ENCODE peak calls at places on chromosomes 6 and 20, in six cellular contexts. One of them, this sample, is unnamed.
A peak's percentile ranks its signal among the peaks of the same experiment; 100 is the strongest.

GRCh38 chr6:92827104-92827503 is 592.3 kb downstream of the EPHA7 start:
- DNase-seq in GM23338: no peak
- DNase-seq in GM06990: no peak
- DNase-seq in PC-9: no peak
- DNase-seq in tibial nerve: no peak
- DNase-seq in GM23248: no peak
- DNase-seq in this sample: no peak

GRCh38 chr6:41288025-41288777 is 1.7 kb upstream of the TREM1 start:
- DNase-seq in GM23248: peak; percentile 54
- DNase-seq in GM06990: no peak
- DNase-seq in PC-9: no peak
- DNase-seq in tibial nerve: no peak
- DNase-seq in GM23338: no peak
- DNase-seq in this sample: peak; percentile 91

GRCh38 chr6:56101141-56101553 is 146.2 kb downstream of the COL21A1 start:
- DNase-seq in GM23248: peak; percentile 93
- DNase-seq in GM06990: no peak
- DNase-seq in tibial nerve: no peak
- DNase-seq in PC-9: peak; percentile 89
- DNase-seq in GM23338: no peak
- DNase-seq in this sample: peak; percentile 98

GRCh38 chr20:43744121-43744520 is 17.3 kb upstream of the GTSF1L start:
- DNase-seq in tibial nerve: no peak
- DNase-seq in GM23248: peak; percentile 44
- DNase-seq in GM23338: no peak
- DNase-seq in PC-9: peak; percentile 59
- DNase-seq in GM06990: no peak
- DNase-seq in this sample: no peak

GRCh38 chr20:44328428-44328827 is 8.4 kb upstream of the R3HDML start:
- DNase-seq in GM06990: no peak
- DNase-seq in PC-9: no peak
- DNase-seq in tibial nerve: no peak
- DNase-seq in GM23248: no peak
- DNase-seq in GM23338: no peak
- DNase-seq in this sample: no peak

GRCh38 chr6:65638047-65638831 is 68.8 kb downstream of the EYS start:
- DNase-seq in GM06990: no peak
- DNase-seq in GM23248: no peak
- DNase-seq in PC-9: no peak
- DNase-seq in GM23338: peak; percentile 71
- DNase-seq in tibial nerve: no peak
- DNase-seq in this sample: no peak

GRCh38 chr20:36808317-36809257 is 35.0 kb upstream of the DSN1 start:
- DNase-seq in GM23338: peak; percentile 84
- DNase-seq in GM06990: peak; percentile 46
- DNase-seq in GM23248: peak; percentile 97
- DNase-seq in tibial nerve: peak; percentile 39
- DNase-seq in PC-9: peak; percentile 96
- DNase-seq in this sample: peak; percentile 89

GRCh38 chr6:17446713-17447112 is 53.3 kb downstream of the CAP2 start:
- DNase-seq in tibial nerve: no peak
- DNase-seq in GM23248: no peak
- DNase-seq in GM06990: no peak
- DNase-seq in PC-9: no peak
- DNase-seq in GM23338: peak; percentile 32
- DNase-seq in this sample: no peak

GRCh38 chr6:30689022-30689865 is 1.5 kb downstream of the NRM start:
- DNase-seq in GM06990: no peak
- DNase-seq in tibial nerve: no peak
- DNase-seq in PC-9: no peak
- DNase-seq in GM23248: no peak
- DNase-seq in GM23338: no peak
- DNase-seq in this sample: no peak

GRCh38 chr6:3623451-3624267 is 127.9 kb downstream of the PXDC1 start:
- DNase-seq in GM06990: no peak
- DNase-seq in tibial nerve: no peak
- DNase-seq in GM23338: peak; percentile 29
- DNase-seq in PC-9: no peak
- DNase-seq in GM23248: no peak
- DNase-seq in this sample: no peak

GRCh38 chr20:57156050-57156770 is 110.2 kb downstream of the BMP7 start:
- DNase-seq in GM23248: no peak
- DNase-seq in GM23338: no peak
- DNase-seq in tibial nerve: no peak
- DNase-seq in GM06990: no peak
- DNase-seq in PC-9: no peak
- DNase-seq in this sample: no peak

GRCh38 chr20:40920291-40920690 is 108.3 kb upstream of the TOP1 start:
- DNase-seq in GM23338: no peak
- DNase-seq in PC-9: no peak
- DNase-seq in GM06990: no peak
- DNase-seq in tibial nerve: no peak
- DNase-seq in GM23248: no peak
- DNase-seq in this sample: no peak

GRCh38 chr6:138007014-138007472 is 100.2 kb downstream of the PERP start:
- DNase-seq in GM23338: peak; percentile 85
- DNase-seq in GM06990: no peak
- DNase-seq in GM23248: peak; percentile 63
- DNase-seq in tibial nerve: no peak
- DNase-seq in PC-9: peak; percentile 45
- DNase-seq in this sample: peak; percentile 80

GRCh38 chr6:16576391-16577368 is 184.6 kb downstream of the ATXN1 start:
- DNase-seq in PC-9: no peak
- DNase-seq in GM23248: no peak
- DNase-seq in GM23338: no peak
- DNase-seq in tibial nerve: no peak
- DNase-seq in GM06990: peak; percentile 41
- DNase-seq in this sample: peak; percentile 39

GRCh38 chr6:155882527-155883333 is 427.1 kb upstream of the NOX3 start:
- DNase-seq in PC-9: no peak
- DNase-seq in GM23338: no peak
- DNase-seq in GM23248: peak; percentile 9
- DNase-seq in GM06990: peak; percentile 15
- DNase-seq in tibial nerve: no peak
- DNase-seq in this sample: peak; percentile 1

GRCh38 chr6:133241088-133241900 is at the start of gene EYA4:
- DNase-seq in PC-9: no peak
- DNase-seq in GM23338: peak; percentile 69
- DNase-seq in GM23248: peak; percentile 44
- DNase-seq in tibial nerve: no peak
- DNase-seq in GM06990: peak; percentile 15
- DNase-seq in this sample: peak; percentile 26

GRCh38 chr6:133243723-133244122 is 2.6 kb downstream of the EYA4 start:
- DNase-seq in tibial nerve: no peak
- DNase-seq in GM23338: no peak
- DNase-seq in PC-9: no peak
- DNase-seq in GM23248: no peak
- DNase-seq in GM06990: no peak
- DNase-seq in this sample: no peak

GRCh38 chr6:133241901-133242760 is 974 bp downstream of the EYA4 start:
- DNase-seq in GM23338: peak; percentile 49
- DNase-seq in GM06990: peak; percentile 27
- DNase-seq in GM23248: peak; percentile 19
- DNase-seq in tibial nerve: no peak
- DNase-seq in PC-9: no peak
- DNase-seq in this sample: peak; percentile 42

GRCh38 chr6:133242761-133243590 is 1.8 kb downstream of the EYA4 start:
- DNase-seq in GM06990: peak; percentile 10
- DNase-seq in PC-9: no peak
- DNase-seq in tibial nerve: no peak
- DNase-seq in GM23338: peak; percentile 45
- DNase-seq in GM23248: no peak
- DNase-seq in this sample: peak; percentile 44

DNA sequence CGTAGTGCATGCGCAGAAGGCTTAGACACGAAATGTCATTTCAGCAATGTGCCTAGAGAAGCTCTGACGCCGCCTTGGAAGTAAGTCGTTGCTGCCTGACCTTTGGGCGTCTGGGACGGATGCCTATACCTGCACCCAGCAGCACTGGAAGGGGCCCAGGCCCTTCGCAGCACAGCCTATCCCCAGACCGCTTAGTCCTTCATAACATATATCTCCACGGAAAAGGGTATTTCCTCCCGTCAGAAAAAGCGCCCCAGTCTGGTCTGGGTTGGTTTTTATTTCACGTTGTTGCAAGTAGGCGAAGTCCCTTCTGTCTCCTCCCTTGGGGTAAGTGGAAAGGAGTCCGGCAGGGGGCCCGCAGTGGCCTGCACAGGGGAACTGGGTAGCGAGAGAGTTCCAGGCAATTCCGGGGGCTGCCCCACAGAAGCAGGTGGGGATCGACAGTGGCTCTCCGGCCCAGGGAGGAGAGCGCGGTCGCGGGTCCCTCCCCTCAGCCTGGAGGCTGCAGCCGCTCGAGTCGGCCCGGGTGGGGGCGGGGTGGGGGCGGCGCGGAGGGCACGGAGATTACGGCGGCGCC is 558 bp upstream of the EYA4 start:
- DNase-seq in GM23248: no peak
- DNase-seq in PC-9: no peak
- DNase-seq in GM06990: no peak
- DNase-seq in GM23338: peak; percentile 61
- DNase-seq in tibial nerve: no peak
- DNase-seq in this sample: peak; percentile 53
- H3K27me3 ChIP-seq in GM23248: peaks cover 60% of the 10 kb centered on the region
- H3K27me3 ChIP-seq in PC-9: peaks cover 26% of the 10 kb centered on the region
- H3K27me3 ChIP-seq in GM06990: peaks cover 5% of the 10 kb centered on the region
- H3K27me3 ChIP-seq in GM23338: peaks cover 72% of the 10 kb centered on the region
- H3K27me3 ChIP-seq in tibial nerve: no peaks in the 10 kb centered on the region
- H3K27me3 ChIP-seq in this sample: no peaks in the 10 kb centered on the region

GRCh38 chr6:33028220-33028849 is 18.9 kb upstream of the HLA-DOA start:
- DNase-seq in GM23248: no peak
- DNase-seq in PC-9: no peak
- DNase-seq in GM23338: no peak
- DNase-seq in GM06990: no peak
- DNase-seq in tibial nerve: no peak
- DNase-seq in this sample: no peak
- H3K4me3 ChIP-seq in GM23248: no peak overlapping the region
- H3K4me3 ChIP-seq in PC-9: no peak overlapping the region
- H3K4me3 ChIP-seq in GM23338: no peak overlapping the region
- H3K4me3 ChIP-seq in GM06990: peak overlapping the region; percentile 11
- H3K4me3 ChIP-seq in tibial nerve: no peak overlapping the region
- H3K4me3 ChIP-seq in this sample: no peak overlapping the region

GRCh38 chr6:42689371-42689770 is 33.0 kb downstream of the PRPH2 start:
- DNase-seq in GM06990: no peak
- DNase-seq in tibial nerve: no peak
- DNase-seq in PC-9: no peak
- DNase-seq in GM23248: no peak
- DNase-seq in GM23338: no peak
- DNase-seq in this sample: no peak
- H3K36me3 ChIP-seq in GM06990: peaks cover 12% of the 10 kb centered on the region
- H3K36me3 ChIP-seq in tibial nerve: no peaks in the 10 kb centered on the region
- H3K36me3 ChIP-seq in PC-9: peaks cover 6% of the 10 kb centered on the region
- H3K36me3 ChIP-seq in GM23248: peaks cover 40% of the 10 kb centered on the region
- H3K36me3 ChIP-seq in GM23338: peaks cover 54% of the 10 kb centered on the region
- H3K36me3 ChIP-seq in this sample: peaks cover 13% of the 10 kb centered on the region

GRCh38 chr20:49430320-49430719 is 52.1 kb downstream of the KCNB1 start:
- DNase-seq in GM23338: no peak
- DNase-seq in tibial nerve: no peak
- DNase-seq in PC-9: no peak
- DNase-seq in GM23248: no peak
- DNase-seq in GM06990: no peak
- DNase-seq in this sample: no peak
- H3K27me3 ChIP-seq in GM23338: no peaks in the 10 kb centered on the region
- H3K27me3 ChIP-seq in tibial nerve: no peaks in the 10 kb centered on the region
- H3K27me3 ChIP-seq in PC-9: peaks cover 40% of the 10 kb centered on the region
- H3K27me3 ChIP-seq in GM23248: peaks cover 38% of the 10 kb centered on the region
- H3K27me3 ChIP-seq in GM06990: peaks cover 2% of the 10 kb centered on the region
- H3K27me3 ChIP-seq in this sample: no peaks in the 10 kb centered on the region

DNA sequence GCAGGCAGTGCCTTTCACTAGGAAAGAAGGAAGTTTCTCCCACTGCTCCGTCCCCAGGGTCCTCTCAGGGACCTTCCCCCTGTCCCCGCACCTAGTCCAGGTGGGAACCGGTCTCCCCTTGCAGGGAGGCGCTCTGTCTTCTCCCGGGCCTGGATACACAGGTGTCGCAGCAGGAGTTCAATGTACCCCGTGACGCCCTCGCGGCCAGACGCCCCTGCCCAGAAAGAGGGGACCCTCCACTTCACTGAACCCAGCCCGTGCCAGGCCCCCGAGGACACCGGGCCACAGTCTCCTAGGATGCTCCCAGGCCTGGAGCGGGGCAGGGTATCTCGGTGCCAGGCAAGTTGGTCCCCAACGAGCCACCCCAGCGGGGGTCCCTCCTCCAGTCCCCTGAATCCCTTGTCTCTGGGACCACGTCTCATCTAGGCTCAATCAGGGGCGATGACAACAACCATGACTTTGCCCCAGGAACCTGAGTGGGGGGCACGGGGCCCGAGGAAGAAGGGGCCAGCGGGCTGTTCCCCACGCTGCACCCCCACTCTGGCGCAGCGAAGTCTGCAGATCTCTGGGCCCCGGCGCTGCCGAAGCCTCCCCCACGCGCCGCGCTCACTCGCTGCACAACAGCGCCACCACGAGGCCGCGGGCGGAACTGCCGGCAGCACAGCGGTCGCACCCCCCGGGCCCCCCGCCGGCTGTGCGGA is 103.0 kb downstream of the EDN3 start:
- DNase-seq in tibial nerve: no peak
- DNase-seq in GM23248: peak; percentile 50
- DNase-seq in GM06990: peak; percentile 41
- DNase-seq in PC-9: no peak
- DNase-seq in GM23338: peak; percentile 75
- DNase-seq in this sample: no peak
- H3K4me3 ChIP-seq in tibial nerve: no peak overlapping the region
- H3K4me3 ChIP-seq in GM23248: no peak overlapping the region
- H3K4me3 ChIP-seq in GM06990: no peak overlapping the region
- H3K4me3 ChIP-seq in PC-9: no peak overlapping the region
- H3K4me3 ChIP-seq in GM23338: peak overlapping the region; percentile 76
- H3K4me3 ChIP-seq in this sample: no peak overlapping the region

GRCh38 chr20:34995192-34995591 is 39.5 kb downstream of the MYH7B start:
- DNase-seq in GM23248: no peak
- DNase-seq in tibial nerve: no peak
- DNase-seq in PC-9: no peak
- DNase-seq in GM23338: no peak
- DNase-seq in GM06990: no peak
- DNase-seq in this sample: no peak

GRCh38 chr20:34994509-34995131 is 39.0 kb downstream of the MYH7B start:
- DNase-seq in tibial nerve: no peak
- DNase-seq in GM23338: no peak
- DNase-seq in GM23248: no peak
- DNase-seq in PC-9: no peak
- DNase-seq in GM06990: no peak
- DNase-seq in this sample: no peak

GRCh38 chr20:34993941-34994508 is 38.4 kb downstream of the MYH7B start:
- DNase-seq in GM23248: no peak
- DNase-seq in tibial nerve: no peak
- DNase-seq in GM23338: no peak
- DNase-seq in PC-9: no peak
- DNase-seq in GM06990: no peak
- DNase-seq in this sample: no peak

GRCh38 chr20:34990661-34991214 is 35.1 kb downstream of the MYH7B start:
- DNase-seq in GM23248: no peak
- DNase-seq in tibial nerve: no peak
- DNase-seq in GM06990: no peak
- DNase-seq in GM23338: no peak
- DNase-seq in PC-9: no peak
- DNase-seq in this sample: no peak

GRCh38 chr20:34992751-34993417 is 37.2 kb downstream of the MYH7B start:
- DNase-seq in tibial nerve: no peak
- DNase-seq in PC-9: no peak
- DNase-seq in GM23338: no peak
- DNase-seq in GM06990: no peak
- DNase-seq in GM23248: no peak
- DNase-seq in this sample: no peak
- H3K36me3 ChIP-seq in tibial nerve: no peaks in the 10 kb centered on the region
- H3K36me3 ChIP-seq in PC-9: no peaks in the 10 kb centered on the region
- H3K36me3 ChIP-seq in GM23338: no peaks in the 10 kb centered on the region
- H3K36me3 ChIP-seq in GM06990: peaks cover 18% of the 10 kb centered on the region
- H3K36me3 ChIP-seq in GM23248: no peaks in the 10 kb centered on the region
- H3K36me3 ChIP-seq in this sample: peaks cover 10% of the 10 kb centered on the region